ENCODE peak calls at places on chromosomes 1 and 21, in nine cellular contexts. I is foreskin fibroblast; P is NB4; U is mesothelial cell of epicardium; J is AG09309; S is brain microvascular endothelial cell; A is CD8-positive, alpha-beta T cell; D is fibroblast of lung; T is RWPE1. Z is an unnamed sample.
A peak's percentile ranks its signal among the peaks of the same experiment; 100 is the strongest.

GRCh38 chr1:242523968-242524570 is 428 bp downstream of the PLD5 start:
- DNase-seq in I (peak; percentile 77), P (no peak), U (peak; percentile 66), J (no peak), S (no peak), A (no peak), D (peak; percentile 26), T (peak; percentile 54), Z (no peak)

GRCh38 chr1:53634571-53634979 is 104.4 kb downstream of the GLIS1 start:
- DNase-seq in I (no peak), P (no peak), U (no peak), J (no peak), S (no peak), A (no peak), D (no peak), T (no peak), Z (peak; percentile 76)

GRCh38 chr1:39754026-39754569 is 15.4 kb downstream of the PPIE start:
- DNase-seq in I (no peak), P (no peak), U (no peak), J (no peak), S (no peak), A (no peak), D (peak; percentile 67), T (no peak), Z (peak; percentile 7)

GRCh38 chr1:33641099-33641830 is 168.8 kb downstream of the ZSCAN20 start:
- DNase-seq in I (peak; percentile 26), P (peak; percentile 23), U (no peak), J (no peak), S (peak; percentile 14), A (no peak), D (no peak), T (peak; percentile 38), Z (peak; percentile 7)

GRCh38 chr1:227885648-227886502 is 61.9 kb downstream of the WNT9A start:
- DNase-seq in I (peak; percentile 62), P (no peak), U (peak; percentile 15), J (no peak), S (peak; percentile 45), A (peak; percentile 18), D (peak; percentile 39), T (peak; percentile 99), Z (peak; percentile 79)

GRCh38 chr1:165807613-165808012 is 19.8 kb upstream of the UCK2 start:
- DNase-seq in I (no peak), P (no peak), U (no peak), J (no peak), S (no peak), A (no peak), D (no peak), T (no peak), Z (no peak)

GRCh38 chr1:53163291-53163768 is 20.9 kb upstream of the SLC1A7 start:
- DNase-seq in I (peak; percentile 33), P (peak; percentile 33), U (no peak), J (no peak), S (no peak), A (no peak), D (no peak), T (no peak), Z (no peak)

GRCh38 chr1:157163273-157164127 is 25.3 kb upstream of the ETV3 start:
- DNase-seq in I (peak; percentile 78), P (peak; percentile 64), U (peak; percentile 46), J (no peak), S (peak; percentile 47), A (peak; percentile 57), D (peak; percentile 44), T (peak; percentile 59), Z (peak; percentile 91)

GRCh38 chr1:204029016-204029415 is 43.9 kb upstream of the SOX13 start:
- DNase-seq in I (no peak), P (no peak), U (no peak), J (no peak), S (no peak), A (no peak), D (no peak), T (no peak), Z (no peak)

GRCh38 chr1:201229771-201230635 is 39.4 kb downstream of the IGFN1 start:
- DNase-seq in I (peak; percentile 82), P (no peak), U (no peak), J (peak; percentile 40), S (peak; percentile 41), A (no peak), D (peak; percentile 44), T (peak; percentile 88), Z (no peak)

GRCh38 chr1:10399487-10399917 is 638 bp downstream of the PGD start:
- DNase-seq in I (peak; percentile 65), P (no peak), U (no peak), J (no peak), S (peak; percentile 42), A (no peak), D (peak; percentile 35), T (peak; percentile 20), Z (no peak)

GRCh38 chr1:1349256-1350012 is at the start of gene DVL1:
- DNase-seq in I (peak; percentile 91), P (peak; percentile 81), U (peak; percentile 72), J (no peak), S (no peak), A (peak; percentile 62), D (peak; percentile 77), T (peak; percentile 68), Z (no peak)

GRCh38 chr1:154342836-154343472 is 17.6 kb downstream of the ATP8B2 start:
- DNase-seq in I (no peak), P (no peak), U (no peak), J (no peak), S (no peak), A (peak; percentile 79), D (no peak), T (no peak), Z (no peak)

GRCh38 chr1:200893411-200893901 is 1.2 kb upstream of the INAVA start:
- DNase-seq in I (no peak), P (no peak), U (no peak), J (no peak), S (no peak), A (no peak), D (no peak), T (no peak), Z (no peak)

DNA sequence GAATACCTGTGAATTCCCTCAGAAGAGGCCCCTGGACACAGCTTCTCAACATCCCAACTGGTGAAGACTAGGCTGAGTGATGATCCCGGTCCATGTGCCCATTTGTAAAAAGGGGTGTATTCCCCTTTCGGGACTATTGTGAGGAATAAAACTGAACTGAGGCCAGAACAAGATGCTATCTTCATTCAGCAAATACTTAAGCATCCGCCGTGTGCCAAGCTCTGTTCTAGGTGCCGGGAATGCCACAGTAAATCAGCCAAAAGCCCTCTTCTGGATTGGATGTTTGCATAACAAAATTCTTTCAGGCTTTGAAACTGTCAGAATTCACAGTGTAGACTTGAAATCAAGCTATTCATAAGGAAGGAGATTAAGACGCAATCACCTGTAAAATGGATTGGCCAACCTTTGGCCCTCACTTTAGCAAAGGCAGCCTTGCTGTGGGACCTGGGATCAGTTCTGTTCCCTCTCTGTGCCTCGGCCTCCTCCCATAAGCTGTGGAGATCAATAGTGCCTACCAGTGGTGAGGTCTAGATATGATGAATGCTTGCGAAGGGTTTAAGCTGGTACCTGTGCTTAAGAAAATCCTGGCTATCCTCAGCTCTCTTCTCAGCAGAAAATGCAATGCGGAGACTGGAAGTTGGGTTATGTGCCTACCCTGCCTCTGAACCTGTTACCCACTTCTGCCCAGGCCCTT is 1.8 kb downstream of the ALPL start:
- DNase-seq in I (no peak), P (peak; percentile 30), U (no peak), J (no peak), S (no peak), A (no peak), D (no peak), T (no peak), Z (no peak)
- TF ChIP-seq CTCF in I (no peak), P (peak; percentile 31), U (no peak), J (no peak), S (peak; percentile 21), A (no peak), D (no peak), T (no peak), Z (peak; percentile 15)

DNA sequence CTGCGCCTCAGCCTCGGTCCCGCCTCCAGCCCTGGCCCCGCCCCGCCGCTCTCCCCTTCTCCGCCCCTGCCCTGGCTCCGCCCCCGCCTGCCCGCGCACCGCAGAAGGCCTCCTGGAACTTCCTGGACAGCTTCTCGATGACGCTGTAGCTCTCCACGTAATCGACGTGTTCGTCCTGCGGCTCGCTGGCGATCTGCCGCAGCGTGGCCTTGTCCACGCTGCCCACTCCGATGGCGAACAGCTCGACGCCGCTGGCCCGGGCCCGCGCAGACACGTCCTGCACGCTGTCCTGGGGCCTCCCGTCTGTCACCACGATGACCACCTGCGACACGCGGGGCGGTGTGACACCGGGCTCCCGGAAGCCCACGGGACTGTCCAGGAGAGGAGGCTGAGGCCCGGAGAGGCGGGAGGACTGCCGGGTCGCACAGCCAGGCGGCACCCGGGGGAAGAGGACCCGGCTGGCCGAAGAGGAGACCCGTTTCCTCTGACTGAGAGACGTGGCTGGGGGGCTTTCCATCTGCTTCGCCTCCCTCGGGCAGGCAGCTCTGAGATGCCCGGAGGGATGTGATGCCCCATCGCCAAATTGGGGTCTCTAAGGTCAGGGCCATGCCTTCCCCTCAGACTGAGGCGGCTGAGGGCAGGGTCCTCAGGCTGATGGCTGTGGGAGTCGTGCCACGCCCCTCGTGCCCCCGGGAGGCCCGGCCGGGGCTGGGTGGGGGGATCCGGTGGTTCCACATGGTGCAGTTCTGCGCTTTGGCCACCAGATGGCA is 4.6 kb downstream of the MATN1 start:
- DNase-seq in I (peak; percentile 99), P (peak; percentile 94), U (peak; percentile 78), J (peak; percentile 93), S (peak; percentile 97), A (peak; percentile 83), D (peak; percentile 99), T (peak; percentile 54), Z (peak; percentile 94)
- TF ChIP-seq CTCF in I (peak; percentile 73), P (peak; percentile 74), U (peak; percentile 99), J (peak; percentile 90), S (peak; percentile 93), A (no peak), D (peak; percentile 77), T (peak; percentile 88), Z (peak; percentile 99)

DNA sequence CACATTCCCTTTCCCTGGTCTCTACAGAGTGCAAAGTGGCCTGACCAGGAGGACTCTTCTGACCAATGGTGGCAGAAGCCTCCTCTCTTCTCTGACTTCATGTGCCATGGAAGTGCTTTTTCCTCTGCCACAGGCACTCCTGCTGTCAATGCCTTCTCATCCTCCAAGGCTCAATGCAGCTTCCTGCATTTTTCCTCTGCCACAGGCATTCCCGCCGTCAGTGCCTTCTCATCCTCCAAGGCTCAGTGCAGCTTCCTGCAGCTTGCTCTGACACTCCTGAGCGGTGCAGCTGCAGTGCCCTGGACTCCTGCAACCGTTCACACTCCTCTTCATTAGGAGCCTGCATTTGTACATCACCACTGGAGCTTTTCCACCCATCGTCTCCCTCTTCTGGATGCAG is 4.7 kb upstream of the ADARB1 start:
- DNase-seq in I (no peak), P (no peak), U (no peak), J (no peak), S (no peak), A (no peak), D (no peak), T (no peak), Z (no peak)
- TF ChIP-seq CTCF in I (no peak), P (no peak), U (no peak), J (no peak), S (no peak), A (no peak), D (no peak), T (no peak), Z (no peak)

DNA sequence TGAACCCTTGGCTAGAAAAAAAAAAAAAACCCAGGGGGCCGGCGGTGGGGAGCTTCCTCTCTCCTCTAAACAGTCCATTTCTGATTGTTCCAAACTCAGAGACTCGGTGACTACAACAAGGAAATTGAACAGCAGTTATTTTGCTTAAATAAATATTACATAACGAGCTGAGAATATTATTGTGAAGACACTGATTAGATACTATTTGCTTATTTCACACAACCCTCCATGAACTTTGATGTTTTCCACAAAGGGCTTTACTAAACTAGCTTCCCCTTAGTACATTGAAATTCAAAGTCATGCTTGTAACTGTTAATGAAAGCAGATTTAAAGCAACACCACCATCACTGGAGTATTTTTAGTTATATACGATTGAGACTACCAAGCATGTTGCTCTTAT is at the start of gene CFHR5:
- DNase-seq in I (no peak), P (no peak), U (no peak), J (no peak), S (no peak), A (no peak), D (no peak), T (no peak), Z (no peak)
- TF ChIP-seq CTCF in I (no peak), P (no peak), U (no peak), J (no peak), S (no peak), A (no peak), D (no peak), T (no peak), Z (no peak)